ENCODE peak calls at places on chromosomes 6 and 20, in eight cellular contexts. N is activated CD8-positive, alpha-beta T cell treated with anti-CD3 and anti-CD28 coated beads for 36 hours; F is fibroblast of mammary gland; H is ovary; O is fibroblast of lung; V is astrocyte; U is HepG2; W is heart right ventricle. D is an unnamed sample.

GRCh38 chr6:127606131-127606562 is 29.2 kb downstream of the C6orf58 start:
- DNase-seq in N (peak; percentile 3), F (peak; percentile 57), H (no peak), O (peak; percentile 54), V (peak; percentile 7), U (peak; percentile 44), W (no peak), D (no peak)

GRCh38 chr20:40962733-40963504 is 65.7 kb upstream of the TOP1 start:
- DNase-seq in N (peak; percentile 78), F (peak; percentile 56), H (peak; percentile 45), O (peak; percentile 59), V (no peak), U (peak; percentile 72), W (peak; percentile 62), D (peak; percentile 84)

GRCh38 chr6:128039542-128039941 is 138.7 kb upstream of the THEMIS start:
- DNase-seq in N (no peak), F (no peak), H (no peak), O (no peak), V (no peak), U (no peak), W (no peak), D (no peak)

GRCh38 chr20:42775866-42776265 is 413.8 kb downstream of the PTPRT start:
- DNase-seq in N (no peak), F (no peak), H (no peak), O (no peak), V (no peak), U (no peak), W (no peak), D (no peak)

GRCh38 chr20:31430568-31431095 is 9.8 kb upstream of the DEFB123 start:
- DNase-seq in N (no peak), F (no peak), H (no peak), O (no peak), V (no peak), U (no peak), W (no peak), D (no peak)

GRCh38 chr20:10171864-10172751 is 46.5 kb upstream of the SNAP25 start:
- DNase-seq in N (peak; percentile 57), F (peak; percentile 43), H (peak; percentile 30), O (peak; percentile 58), V (peak; percentile 47), U (no peak), W (peak; percentile 15), D (peak; percentile 24)

GRCh38 chr20:29296256-29297230 is 1960.9 kb upstream of the DEFB115 start:
- DNase-seq in N (no peak), F (no peak), H (no peak), O (no peak), V (no peak), U (no peak), W (no peak), D (peak; percentile 27)

GRCh38 chr20:49595811-49596545 is 28.0 kb upstream of the PTGIS start:
- DNase-seq in N (peak; percentile 96), F (peak; percentile 73), H (no peak), O (no peak), V (peak; percentile 85), U (no peak), W (no peak), D (peak; percentile 46)

GRCh38 chr6:158031445-158032353 is 50.0 kb downstream of the SYNJ2 start:
- DNase-seq in N (peak; percentile 85), F (peak; percentile 99), H (no peak), O (peak; percentile 95), V (peak; percentile 92), U (no peak), W (peak; percentile 77), D (no peak)

GRCh38 chr20:45343445-45343866 is 4.8 kb downstream of the SDC4 start:
- DNase-seq in N (no peak), F (no peak), H (no peak), O (no peak), V (no peak), U (peak; percentile 76), W (no peak), D (no peak)

GRCh38 chr20:62159835-62160234 is 16.3 kb downstream of the SS18L1 start:
- DNase-seq in N (peak; percentile 86), F (peak; percentile 49), H (no peak), O (no peak), V (peak; percentile 70), U (no peak), W (no peak), D (peak; percentile 83)

GRCh38 chr6:26743157-26743821 is 83.7 kb upstream of the ZNF322 start:
- DNase-seq in N (no peak), F (peak; percentile 81), H (no peak), O (peak; percentile 38), V (peak; percentile 77), U (no peak), W (no peak), D (peak; percentile 11)

GRCh38 chr6:108165714-108166663 is at the start of gene NR2E1:
- DNase-seq in N (peak; percentile 14), F (peak; percentile 22), H (no peak), O (peak; percentile 21), V (no peak), U (no peak), W (no peak), D (no peak)

GRCh38 chr6:7998103-7998725 is 66.0 kb downstream of the BLOC1S5 start:
- DNase-seq in N (no peak), F (peak; percentile 86), H (no peak), O (peak; percentile 84), V (peak; percentile 97), U (no peak), W (no peak), D (no peak)

GRCh38 chr20:34558320-34559202 is at the start of gene MAP1LC3A:
- DNase-seq in N (peak; percentile 91), F (peak; percentile 93), H (peak; percentile 97), O (peak; percentile 97), V (peak; percentile 92), U (no peak), W (peak; percentile 97), D (peak; percentile 97)

GRCh38 chr6:158630944-158631616 is 13.5 kb downstream of the DYNLT1 start:
- DNase-seq in N (no peak), F (peak; percentile 73), H (peak; percentile 59), O (peak; percentile 60), V (peak; percentile 53), U (no peak), W (peak; percentile 69), D (peak; percentile 17)

GRCh38 chr6:157711060-157711459 is 112.0 kb upstream of the SNX9 start:
- DNase-seq in N (peak; percentile 5), F (no peak), H (no peak), O (no peak), V (no peak), U (no peak), W (no peak), D (no peak)

GRCh38 chr20:10306440-10307358 is 88.1 kb downstream of the SNAP25 start:
- DNase-seq in N (no peak), F (peak; percentile 76), H (no peak), O (peak; percentile 89), V (peak; percentile 96), U (no peak), W (no peak), D (no peak)

GRCh38 chr20:57266251-57267157 is at the start of gene BMP7:
- DNase-seq in N (no peak), F (peak; percentile 1), H (no peak), O (no peak), V (no peak), U (no peak), W (peak; percentile 16), D (no peak)

GRCh38 chr6:36427781-36428345 is 14.8 kb downstream of the PXT1 start:
- DNase-seq in N (no peak), F (peak; percentile 38), H (no peak), O (peak; percentile 28), V (peak; percentile 30), U (no peak), W (no peak), D (no peak)

GRCh38 chr6:39228992-39229767 is at the start of gene KCNK5:
- DNase-seq in N (peak; percentile 93), F (peak; percentile 45), H (peak; percentile 81), O (peak; percentile 48), V (peak; percentile 6), U (peak; percentile 13), W (peak; percentile 67), D (peak; percentile 90)

GRCh38 chr20:8375898-8376297 is 243.8 kb downstream of the PLCB1 start:
- DNase-seq in N (no peak), F (no peak), H (no peak), O (no peak), V (peak; percentile 43), U (no peak), W (no peak), D (no peak)

GRCh38 chr6:142942805-142943227 is 2.2 kb downstream of the HIVEP2 start:
- DNase-seq in N (no peak), F (peak; percentile 60), H (no peak), O (peak; percentile 65), V (peak; percentile 47), U (peak; percentile 64), W (no peak), D (no peak)

GRCh38 chr20:1820137-1821074 is 74.8 kb upstream of the SIRPA start:
- DNase-seq in N (no peak), F (peak; percentile 88), H (no peak), O (peak; percentile 68), V (peak; percentile 81), U (no peak), W (no peak), D (no peak)

GRCh38 chr6:159110013-159110412 is 59.2 kb upstream of the FNDC1 start:
- DNase-seq in N (peak; percentile 52), F (peak; percentile 66), H (no peak), O (peak; percentile 60), V (peak; percentile 18), U (peak; percentile 23), W (no peak), D (no peak)

GRCh38 chr20:4961746-4962145 is 39.6 kb downstream of the SLC23A2 start:
- DNase-seq in N (peak; percentile 57), F (peak; percentile 89), H (peak; percentile 43), O (peak; percentile 86), V (peak; percentile 93), U (peak; percentile 99), W (no peak), D (no peak)

GRCh38 chr6:705047-705446 is 12.1 kb upstream of the EXOC2 start:
- DNase-seq in N (no peak), F (no peak), H (no peak), O (no peak), V (no peak), U (no peak), W (no peak), D (no peak)

GRCh38 chr6:49570474-49571079 is 20.1 kb downstream of the C6orf141 start:
- DNase-seq in N (no peak), F (peak; percentile 50), H (no peak), O (peak; percentile 45), V (peak; percentile 18), U (peak; percentile 37), W (no peak), D (no peak)
- TF ChIP-seq CTCF in N (no peak), F (peak; percentile 34), H (no peak), O (no peak), V (peak; percentile 9), U (peak; percentile 14), W (no peak), D (no peak)

GRCh38 chr20:36830791-36831691 is 44.9 kb upstream of the TLDC2 start:
- DNase-seq in N (no peak), F (peak; percentile 67), H (peak; percentile 61), O (peak; percentile 79), V (no peak), U (no peak), W (peak; percentile 82), D (no peak)
- TF ChIP-seq CTCF in N (no peak), F (peak; percentile 65), H (no peak), O (peak; percentile 73), V (peak; percentile 24), U (peak; percentile 5), W (peak; percentile 47), D (no peak)

GRCh38 chr20:50708845-50709555 is 17.7 kb upstream of the RIPOR3 start:
- DNase-seq in N (no peak), F (no peak), H (no peak), O (no peak), V (no peak), U (no peak), W (no peak), D (no peak)
- TF ChIP-seq CTCF in N (no peak), F (no peak), H (no peak), O (no peak), V (no peak), U (no peak), W (no peak), D (no peak)

GRCh38 chr6:146111864-146112263 is 83.0 kb downstream of the GRM1 start:
- DNase-seq in N (no peak), F (peak; percentile 0), H (no peak), O (no peak), V (no peak), U (no peak), W (no peak), D (no peak)
- TF ChIP-seq CTCF in N (no peak), F (no peak), H (no peak), O (no peak), V (no peak), U (no peak), W (no peak), D (no peak)